ENCODE peak calls at places on chromosomes 6 and 20, in ten cellular contexts. J is cardiac muscle cell; R is ovary; V is aorta; I is SJSA1; N is right lobe of liver; L is breast epithelium; X is upper lobe of right lung; P is CD8-positive, alpha-beta T cell; Z is lower lobe of right lung. K is an unnamed sample. For H3K4me1, the result is how much of the 10 kb centered on the place peaks cover.

GRCh38 chr20:8156603-8157079 is 24.6 kb downstream of the PLCB1 start:
- DNase-seq in J (no peak), R (no peak), V (no peak), I (peak), N (no peak), L (no peak), X (no peak), P (no peak), Z (no peak), K (no peak)

GRCh38 chr20:4069741-4070140 is 54.4 kb upstream of the RNF24 start:
- DNase-seq in J (no peak), R (no peak), V (no peak), I (no peak), N (no peak), L (no peak), X (no peak), P (no peak), Z (no peak), K (no peak)

GRCh38 chr20:63114693-63115069 is 101.2 kb downstream of the YTHDF1 start:
- DNase-seq in J (no peak), R (no peak), V (peak), I (no peak), N (no peak), L (no peak), X (no peak), P (no peak), Z (no peak), K (no peak)

GRCh38 chr20:24981750-24982149 is 10.8 kb downstream of the APMAP start:
- DNase-seq in J (no peak), R (no peak), V (no peak), I (no peak), N (peak), L (no peak), X (peak), P (no peak), Z (peak), K (peak)

GRCh38 chr6:148846778-148847761 is 100.2 kb downstream of the UST start:
- DNase-seq in J (no peak), R (no peak), V (no peak), I (no peak), N (no peak), L (no peak), X (no peak), P (no peak), Z (no peak), K (no peak)

GRCh38 chr6:139533573-139534471 is 159.4 kb upstream of the CITED2 start:
- DNase-seq in J (peak), R (no peak), V (no peak), I (peak), N (peak), L (no peak), X (peak), P (no peak), Z (peak), K (no peak)

GRCh38 chr6:154623391-154623790 is 109.8 kb upstream of the SCAF8 start:
- DNase-seq in J (no peak), R (no peak), V (no peak), I (no peak), N (no peak), L (no peak), X (no peak), P (no peak), Z (no peak), K (no peak)

GRCh38 chr6:157761331-157761921 is 61.6 kb upstream of the SNX9 start:
- DNase-seq in J (no peak), R (no peak), V (no peak), I (peak), N (no peak), L (no peak), X (no peak), P (peak), Z (no peak), K (no peak)

GRCh38 chr6:130417951-130418350 is 52.1 kb downstream of the TMEM200A start:
- DNase-seq in J (no peak), R (no peak), V (no peak), I (no peak), N (no peak), L (no peak), X (no peak), P (no peak), Z (no peak), K (no peak)

GRCh38 chr6:97123112-97123511 is 159.9 kb downstream of the MMS22L start:
- DNase-seq in J (no peak), R (no peak), V (no peak), I (no peak), N (no peak), L (no peak), X (no peak), P (no peak), Z (no peak), K (no peak)

GRCh38 chr6:168221497-168222079 is 98.0 kb downstream of the DACT2 start:
- DNase-seq in J (no peak), R (no peak), V (no peak), I (no peak), N (no peak), L (no peak), X (no peak), P (no peak), Z (no peak), K (no peak)

GRCh38 chr6:130517444-130517931 is 151.7 kb downstream of the TMEM200A start:
- DNase-seq in J (no peak), R (no peak), V (no peak), I (no peak), N (no peak), L (no peak), X (no peak), P (no peak), Z (no peak), K (no peak)

DNA sequence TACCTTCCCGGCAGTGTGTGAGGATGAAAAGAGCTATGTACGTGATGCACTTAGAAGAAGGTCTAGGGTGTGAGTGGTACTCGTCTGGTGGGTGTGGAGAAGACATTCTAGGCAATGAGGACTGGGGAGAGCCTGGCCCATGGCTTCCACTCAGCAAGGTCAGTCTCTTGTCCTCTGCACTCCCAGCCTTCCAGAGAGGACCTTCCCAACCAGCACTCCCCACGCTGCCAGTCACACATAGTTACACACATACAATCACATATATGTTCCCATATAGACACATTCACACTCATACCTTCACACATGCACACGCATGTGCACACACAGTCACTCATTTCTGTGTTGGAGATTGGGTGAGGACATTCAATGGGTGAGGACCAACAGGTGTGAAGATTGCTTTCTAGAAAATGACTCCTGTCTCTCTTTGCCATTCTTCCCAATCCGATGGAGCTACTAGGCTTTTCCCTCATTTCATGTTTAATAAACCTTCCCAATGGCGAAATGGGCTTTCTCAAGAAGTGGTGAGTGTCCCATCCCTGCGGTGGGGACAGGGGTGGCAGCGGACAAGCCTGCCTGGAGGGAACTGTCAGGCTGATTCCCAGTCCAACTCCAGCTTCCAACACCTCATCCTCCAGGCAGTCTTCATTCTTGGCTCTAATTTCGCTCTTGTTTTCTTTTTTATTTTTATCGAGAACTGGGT is 30.4 kb downstream of the SRSF3 start:
- DNase-seq in J (no peak), R (no peak), V (no peak), I (no peak), N (no peak), L (no peak), X (peak), P (no peak), Z (no peak), K (no peak)
- H3K4me1 ChIP-seq in J (under half), R (under half), V (under half), I (under half), N (under half), L (under half), X (under half), P (under half), Z (half or more), K (half or more)

GRCh38 chr20:14984768-14985622 is 647.6 kb upstream of the FLRT3 start:
- DNase-seq in J (peak), R (no peak), V (no peak), I (no peak), N (no peak), L (no peak), X (no peak), P (no peak), Z (no peak), K (no peak)

GRCh38 chr20:14984305-14984704 is 646.9 kb upstream of the FLRT3 start:
- DNase-seq in J (no peak), R (no peak), V (no peak), I (no peak), N (no peak), L (no peak), X (no peak), P (no peak), Z (no peak), K (no peak)

GRCh38 chr20:14986656-14987055 is 649.2 kb upstream of the FLRT3 start:
- DNase-seq in J (no peak), R (no peak), V (no peak), I (no peak), N (no peak), L (no peak), X (no peak), P (no peak), Z (no peak), K (no peak)

GRCh38 chr20:14989891-14990290 is 652.5 kb upstream of the FLRT3 start:
- DNase-seq in J (no peak), R (no peak), V (no peak), I (no peak), N (no peak), L (no peak), X (no peak), P (no peak), Z (no peak), K (no peak)

GRCh38 chr20:14986026-14986655 is 648.7 kb upstream of the FLRT3 start:
- DNase-seq in J (no peak), R (peak), V (no peak), I (no peak), N (peak), L (no peak), X (peak), P (no peak), Z (peak), K (no peak)
- H3K4me1 ChIP-seq in J (under half), R (under half), V (under half), I (under half), N (under half), L (under half), X (under half), P (under half), Z (under half), K (under half)

GRCh38 chr20:60255866-60256265 is 297.6 kb downstream of the CDH26 start:
- DNase-seq in J (no peak), R (no peak), V (no peak), I (no peak), N (no peak), L (no peak), X (no peak), P (no peak), Z (no peak), K (no peak)

GRCh38 chr20:60256811-60257210 is 298.6 kb downstream of the CDH26 start:
- DNase-seq in J (no peak), R (no peak), V (no peak), I (no peak), N (no peak), L (no peak), X (no peak), P (no peak), Z (no peak), K (no peak)

GRCh38 chr20:60255426-60255825 is 297.2 kb downstream of the CDH26 start:
- DNase-seq in J (no peak), R (no peak), V (no peak), I (no peak), N (no peak), L (no peak), X (no peak), P (no peak), Z (no peak), K (no peak)

GRCh38 chr20:60257671-60258070 is 299.4 kb downstream of the CDH26 start:
- DNase-seq in J (no peak), R (no peak), V (no peak), I (no peak), N (no peak), L (no peak), X (no peak), P (no peak), Z (no peak), K (no peak)

DNA sequence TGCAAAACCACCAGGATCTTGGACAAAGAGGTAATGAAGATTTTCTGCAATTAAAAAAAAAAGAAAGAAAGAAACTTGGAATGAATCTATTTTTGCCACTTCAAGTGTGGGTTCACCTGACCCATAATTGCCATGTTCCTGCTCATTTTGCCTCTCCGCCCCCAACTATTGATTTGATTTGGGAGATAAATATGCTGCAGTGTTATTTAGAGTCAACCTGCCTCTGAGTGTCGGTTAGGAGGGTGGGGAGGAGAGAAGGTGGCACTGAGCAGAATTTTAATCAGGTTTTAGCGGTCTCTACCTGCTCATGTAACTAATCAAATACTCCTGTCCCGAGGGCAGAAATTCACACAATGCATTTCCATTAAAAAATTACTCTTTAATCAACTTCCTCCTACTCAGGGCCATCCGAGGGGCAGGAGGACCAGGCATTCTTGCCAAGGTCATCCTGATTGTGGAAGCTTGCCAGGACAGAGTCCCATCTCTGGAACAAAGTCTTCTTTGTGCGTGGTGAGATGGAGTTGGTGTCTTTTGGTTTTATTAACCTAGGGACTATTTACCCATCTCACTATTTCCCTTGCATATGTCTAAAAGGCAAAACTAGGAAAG is 300.1 kb downstream of the CDH26 start:
- DNase-seq in J (no peak), R (no peak), V (no peak), I (no peak), N (peak), L (no peak), X (no peak), P (no peak), Z (no peak), K (no peak)
- H3K4me1 ChIP-seq in J (under half), R (under half), V (under half), I (under half), N (under half), L (under half), X (under half), P (under half), Z (under half), K (under half)

DNA sequence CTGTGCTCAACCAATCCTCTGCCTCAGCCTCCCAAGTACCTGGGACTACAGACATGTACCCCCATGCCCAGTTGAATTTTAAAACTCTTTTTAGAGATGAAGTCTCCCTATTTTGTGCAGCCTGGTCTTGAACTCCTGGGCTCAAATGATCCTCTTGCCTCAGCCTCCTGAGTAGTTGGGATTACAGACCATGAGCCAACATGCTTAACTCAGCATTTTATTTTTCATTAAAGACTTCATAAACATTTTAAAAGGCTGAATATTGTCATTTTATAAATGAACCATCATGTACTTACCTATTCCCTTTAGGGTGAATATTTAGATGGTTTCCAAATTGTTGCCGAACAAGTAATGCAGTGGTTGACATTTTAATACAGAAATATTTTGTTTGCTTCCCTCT is 16.5 kb upstream of the IFNGR1 start:
- DNase-seq in J (no peak), R (no peak), V (no peak), I (no peak), N (no peak), L (no peak), X (no peak), P (no peak), Z (no peak), K (no peak)
- H3K4me1 ChIP-seq in J (under half), R (under half), V (under half), I (half or more), N (under half), L (under half), X (half or more), P (under half), Z (half or more), K (under half)

GRCh38 chr20:50919567-50919966 is 11.7 kb downstream of the ADNP start:
- DNase-seq in J (no peak), R (peak), V (peak), I (no peak), N (no peak), L (no peak), X (peak), P (no peak), Z (peak), K (no peak)

GRCh38 chr20:50921055-50921454 is 10.2 kb downstream of the ADNP start:
- DNase-seq in J (no peak), R (no peak), V (no peak), I (no peak), N (no peak), L (no peak), X (no peak), P (no peak), Z (no peak), K (no peak)

GRCh38 chr20:50916257-50916656 is 15.0 kb downstream of the ADNP start:
- DNase-seq in J (peak), R (no peak), V (no peak), I (no peak), N (no peak), L (no peak), X (no peak), P (no peak), Z (no peak), K (no peak)

GRCh38 chr20:50916934-50917333 is 14.3 kb downstream of the ADNP start:
- DNase-seq in J (no peak), R (no peak), V (no peak), I (no peak), N (no peak), L (no peak), X (no peak), P (no peak), Z (no peak), K (no peak)

DNA sequence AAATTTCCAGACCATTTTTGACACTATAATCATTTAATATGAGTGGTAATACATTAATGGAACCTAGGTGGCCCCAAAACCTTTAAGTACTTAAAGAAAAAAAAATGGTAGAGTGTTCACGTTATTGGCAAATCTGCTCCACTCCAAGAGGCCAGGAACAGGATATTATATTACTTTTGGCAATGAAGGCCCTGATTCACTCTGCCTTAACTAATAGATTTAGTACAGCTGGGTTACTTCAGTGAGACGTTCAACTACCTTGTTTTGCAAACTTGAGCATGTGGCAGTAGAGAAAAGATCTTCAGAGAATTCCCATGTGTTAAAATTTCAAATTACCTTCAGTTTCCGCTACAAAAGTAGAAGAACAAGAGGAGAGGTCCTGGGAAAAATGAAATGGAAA is 12.8 kb downstream of the ADNP start:
- DNase-seq in J (no peak), R (no peak), V (no peak), I (no peak), N (no peak), L (no peak), X (no peak), P (no peak), Z (no peak), K (no peak)
- H3K4me1 ChIP-seq in J (under half), R (under half), V (under half), I (under half), N (under half), L (under half), X (half or more), P (half or more), Z (half or more), K (half or more)

DNA sequence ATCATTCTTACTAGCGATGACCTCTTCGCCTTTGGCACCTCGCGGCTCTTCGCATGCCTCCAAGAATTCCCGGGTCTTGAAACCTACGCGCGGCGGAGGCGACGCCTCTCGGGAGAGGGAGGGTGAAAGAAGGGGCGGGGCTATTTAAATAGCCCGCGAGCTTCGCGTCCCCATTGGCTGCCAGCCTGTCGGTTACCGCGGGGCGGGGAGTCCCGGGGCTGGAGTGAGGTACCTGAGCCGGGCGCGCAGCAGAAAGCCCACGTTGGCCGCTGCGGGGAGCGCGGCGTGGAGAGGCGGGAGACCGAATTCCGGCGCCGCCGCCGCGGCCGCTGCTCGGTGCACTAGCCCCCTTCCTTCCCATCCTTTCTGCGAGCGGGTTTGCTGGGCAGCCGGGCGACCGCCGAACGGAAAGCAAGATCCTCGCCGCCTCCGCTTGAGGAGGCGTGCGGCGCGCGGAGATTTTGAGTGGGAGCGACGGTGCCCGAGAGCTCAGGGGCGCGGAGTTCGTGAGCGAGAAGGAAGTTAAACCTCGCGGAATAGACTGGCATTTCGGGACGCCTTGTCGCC is at the start of gene BMP6:
- DNase-seq in J (peak), R (peak), V (peak), I (peak), N (peak), L (peak), X (peak), P (no peak), Z (peak), K (peak)
- H3K4me1 ChIP-seq in J (under half), R (under half), V (under half), I (under half), N (under half), L (under half), X (under half), P (under half), Z (under half), K (half or more)

GRCh38 chr20:50401047-50401586 is 109.1 kb upstream of the PTPN1 start:
- DNase-seq in J (no peak), R (no peak), V (no peak), I (no peak), N (no peak), L (no peak), X (no peak), P (no peak), Z (no peak), K (no peak)
- H3K4me1 ChIP-seq in J (under half), R (under half), V (under half), I (under half), N (under half), L (under half), X (under half), P (under half), Z (under half), K (half or more)

DNA sequence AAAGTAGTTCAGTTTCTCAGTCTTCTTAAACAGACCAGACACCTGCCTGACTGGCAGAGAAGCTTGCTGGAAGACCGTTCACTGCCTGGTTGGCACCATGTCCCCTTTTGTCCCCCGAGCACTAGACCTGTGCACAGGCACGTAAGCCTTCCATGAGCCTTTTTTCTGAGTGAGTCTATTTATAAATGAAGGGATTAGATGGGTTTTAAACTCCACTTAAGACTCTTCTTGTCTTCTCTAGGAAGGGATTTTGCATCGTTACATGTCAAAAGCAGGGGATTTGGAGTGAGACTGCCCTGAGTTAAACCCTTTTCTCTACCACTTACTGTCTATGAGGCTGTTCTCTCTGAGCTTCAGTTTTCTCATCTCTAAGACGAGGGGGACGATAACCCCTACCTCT is 37.6 kb downstream of the STK35 start:
- DNase-seq in J (no peak), R (no peak), V (peak), I (no peak), N (no peak), L (no peak), X (no peak), P (no peak), Z (no peak), K (no peak)
- H3K4me1 ChIP-seq in J (under half), R (under half), V (under half), I (under half), N (under half), L (under half), X (under half), P (under half), Z (under half), K (half or more)

K was measured in left ventricle myocardium inferior.